ENCODE peak calls at places on chromosome 14, in five cellular contexts. I is RPMI8226, J is NCI-H345, T is T-helper 2 cell, C is endothelial cell. K is an unnamed sample.

GRCh38 chr14:61269321-61270083 is 11.6 kb downstream of the TMEM30B start:
- DNase-seq in I (peak; percentile 67), J (peak; percentile 83), T (peak; percentile 77), C (peak; percentile 69), K (peak; percentile 97)

GRCh38 chr14:103516426-103517171 is 6.0 kb downstream of the CKB start:
- DNase-seq in I (no peak), J (no peak), T (no peak), C (no peak), K (no peak)

GRCh38 chr14:66507181-66507721 is 696 bp upstream of the GPHN start:
- DNase-seq in I (peak; percentile 34), J (peak; percentile 63), T (no peak), C (no peak), K (no peak)

GRCh38 chr14:55277972-55278740 is 6.9 kb downstream of the FBXO34 start:
- DNase-seq in I (no peak), J (no peak), T (peak; percentile 40), C (no peak), K (peak; percentile 66)

GRCh38 chr14:73753887-73754880 is 40.0 kb upstream of the PNMA1 start:
- DNase-seq in I (peak; percentile 17), J (no peak), T (peak; percentile 90), C (no peak), K (peak; percentile 78)

GRCh38 chr14:69378274-69378673 is 19.8 kb downstream of the ERH start:
- DNase-seq in I (no peak), J (no peak), T (no peak), C (no peak), K (no peak)

GRCh38 chr14:99393059-99393655 is 87.5 kb downstream of the SETD3 start:
- DNase-seq in I (no peak), J (peak; percentile 33), T (peak; percentile 43), C (peak; percentile 63), K (peak; percentile 91)

GRCh38 chr14:103507751-103508150 is 14.9 kb downstream of the CKB start:
- DNase-seq in I (no peak), J (no peak), T (no peak), C (no peak), K (no peak)

GRCh38 chr14:34711169-34711568 is 3.2 kb downstream of the CFL2 start:
- DNase-seq in I (no peak), J (peak; percentile 54), T (no peak), C (no peak), K (peak; percentile 88)

K was measured in Karpas-422.